ENCODE peak calls at places on chromosomes 1 and 21, in six cellular contexts. W is PC-3, Z is endothelial cell of umbilical vein, K is neural progenitor cell, H is astrocyte, G is SK-N-SH. E is an unnamed sample. For H3K27me3, the result is how much of the 10 kb centered on the place peaks cover.

GRCh38 chr1:87149166-87150065 is 179.3 kb upstream of the LMO4 start:
- DNase-seq in W (peak), Z (no peak), K (no peak), H (peak), G (peak), E (peak)

GRCh38 chr1:228937851-228938247 is 202.6 kb downstream of the RHOU start:
- DNase-seq in W (no peak), Z (no peak), K (peak), H (no peak), G (no peak), E (no peak)

GRCh38 chr1:94068831-94069648 is 51.9 kb downstream of the ABCA4 start:
- DNase-seq in W (peak), Z (peak), K (peak), H (peak), G (no peak), E (no peak)

GRCh38 chr1:110594466-110595076 is 11.6 kb downstream of the KCNA2 start:
- DNase-seq in W (no peak), Z (no peak), K (no peak), H (no peak), G (no peak), E (no peak)

GRCh38 chr1:224308064-224308463 is 21.9 kb downstream of the NVL start:
- DNase-seq in W (no peak), Z (no peak), K (no peak), H (no peak), G (no peak), E (no peak)

GRCh38 chr1:163069142-163069541 is at the start of gene RGS4:
- DNase-seq in W (peak), Z (peak), K (peak), H (peak), G (peak), E (no peak)

GRCh38 chr1:212566522-212567479 is 41.8 kb upstream of the ATF3 start:
- DNase-seq in W (peak), Z (peak), K (no peak), H (peak), G (peak), E (no peak)

GRCh38 chr1:29249170-29249691 is 12.9 kb downstream of the PTPRU start:
- DNase-seq in W (no peak), Z (no peak), K (peak), H (peak), G (peak), E (peak)

GRCh38 chr1:156601122-156601830 is at the start of gene GPATCH4:
- DNase-seq in W (peak), Z (peak), K (peak), H (peak), G (peak), E (peak)

GRCh38 chr1:29498126-29499100 is 262.1 kb downstream of the PTPRU start:
- DNase-seq in W (peak), Z (no peak), K (no peak), H (peak), G (no peak), E (no peak)

GRCh38 chr1:30378991-30379581 is 344.3 kb downstream of the MATN1 start:
- DNase-seq in W (no peak), Z (no peak), K (peak), H (peak), G (peak), E (peak)

GRCh38 chr1:7379445-7379971 is 391.6 kb upstream of the VAMP3 start:
- DNase-seq in W (peak), Z (peak), K (peak), H (peak), G (no peak), E (no peak)

GRCh38 chr1:55217226-55217996 is 2.2 kb upstream of the USP24 start:
- DNase-seq in W (peak), Z (peak), K (no peak), H (no peak), G (no peak), E (no peak)

GRCh38 chr1:236301958-236302335 is 20.2 kb upstream of the ERO1B start:
- DNase-seq in W (no peak), Z (no peak), K (no peak), H (no peak), G (no peak), E (no peak)

GRCh38 chr1:205600085-205600484 is 31.7 kb downstream of the ELK4 start:
- DNase-seq in W (peak), Z (peak), K (no peak), H (peak), G (no peak), E (peak)

GRCh38 chr1:94071391-94071790 is 49.6 kb downstream of the ABCA4 start:
- DNase-seq in W (no peak), Z (no peak), K (no peak), H (no peak), G (peak), E (no peak)

GRCh38 chr1:51519048-51519856 is at the start of gene EPS15:
- DNase-seq in W (peak), Z (peak), K (peak), H (peak), G (peak), E (peak)

GRCh38 chr21:34684174-34684876 is 15.5 kb downstream of the CLIC6 start:
- DNase-seq in W (no peak), Z (no peak), K (no peak), H (no peak), G (no peak), E (peak)

GRCh38 chr1:35544976-35545375 is 12.2 kb downstream of the KIAA0319L start:
- DNase-seq in W (peak), Z (no peak), K (peak), H (no peak), G (peak), E (no peak)

GRCh38 chr1:220371324-220371723 is 99.1 kb upstream of the RAB3GAP2 start:
- DNase-seq in W (peak), Z (no peak), K (peak), H (no peak), G (no peak), E (no peak)

DNA sequence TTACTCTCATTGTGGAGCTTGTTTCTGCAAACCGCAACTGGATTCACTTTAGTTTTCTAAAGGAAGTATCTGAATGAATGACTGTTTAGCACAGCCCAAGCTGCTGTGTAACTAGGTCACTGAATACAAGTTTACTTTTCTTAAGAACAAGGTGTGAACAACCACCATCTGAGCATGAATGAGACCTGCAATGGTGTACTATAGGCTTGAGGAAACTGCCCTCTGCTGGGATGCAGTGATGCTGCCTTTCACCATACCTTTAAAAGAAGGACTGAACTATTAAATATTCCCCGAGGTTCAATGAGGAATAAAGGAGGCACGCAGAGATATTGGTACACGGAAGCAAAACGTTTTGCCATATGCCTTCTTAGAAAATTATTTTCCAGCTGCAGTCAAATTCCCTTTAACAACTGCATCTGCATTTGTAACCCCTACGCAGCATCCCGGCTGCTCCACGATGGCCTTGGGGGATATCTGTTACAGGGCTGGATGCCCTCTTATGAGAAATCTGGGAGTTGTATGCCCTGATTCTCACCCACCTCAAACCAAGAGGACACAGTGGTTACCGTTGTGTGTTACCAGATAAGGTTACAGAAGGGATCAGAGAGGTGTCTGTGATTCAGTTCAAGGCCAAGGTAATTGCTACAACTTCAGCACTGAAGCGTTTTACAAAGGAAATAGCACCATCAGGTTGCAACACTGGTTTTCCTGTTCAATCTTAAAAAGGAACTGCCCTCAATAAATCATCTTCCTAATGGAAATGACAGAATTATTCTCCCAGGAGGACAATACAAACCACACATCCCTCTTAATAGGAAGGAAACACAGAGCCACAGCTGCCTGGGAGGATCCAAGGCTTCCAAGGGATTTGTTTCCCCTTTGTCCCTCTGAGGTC is 470.5 kb downstream of the LTN1 start:
- DNase-seq in W (peak), Z (peak), K (peak), H (no peak), G (peak), E (peak)
- TF ChIP-seq CTCF in W (peak), Z (peak), K (peak), H (peak), G (peak), E (peak)

DNA sequence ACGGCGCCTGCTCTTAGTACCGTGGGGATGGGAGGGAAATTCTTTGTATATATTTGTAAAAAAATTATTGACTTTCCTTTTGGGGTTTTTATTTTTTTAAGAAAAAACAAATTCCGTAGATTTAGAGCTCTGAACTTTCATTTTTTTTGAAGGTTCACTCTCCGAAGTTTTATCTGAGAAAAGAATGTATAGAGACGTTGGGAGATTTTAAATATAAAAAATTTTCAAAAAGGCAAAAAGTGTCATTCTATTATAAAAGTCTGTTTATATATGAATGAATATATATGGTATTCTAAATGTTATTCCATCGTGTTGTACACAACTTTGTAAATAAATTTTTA is 2.4 kb downstream of the FOXD3 start:
- DNase-seq in W (no peak), Z (no peak), K (no peak), H (no peak), G (no peak), E (no peak)
- H2AFZ ChIP-seq in W (no peak), Z (no peak), K (no peak), H (no peak), G (no peak), E (no peak)

GRCh38 chr1:63319069-63320023 is 3.0 kb upstream of the FOXD3 start:
- DNase-seq in W (no peak), Z (no peak), K (peak), H (no peak), G (peak), E (peak)

GRCh38 chr1:63321788-63322247 is 549 bp upstream of the FOXD3 start:
- DNase-seq in W (peak), Z (no peak), K (peak), H (no peak), G (no peak), E (peak)

GRCh38 chr1:63321061-63321787 is 1.1 kb upstream of the FOXD3 start:
- DNase-seq in W (no peak), Z (no peak), K (peak), H (no peak), G (peak), E (peak)

GRCh38 chr1:63318255-63319068 is 3.9 kb upstream of the FOXD3 start:
- DNase-seq in W (no peak), Z (no peak), K (peak), H (no peak), G (peak), E (peak)

DNA sequence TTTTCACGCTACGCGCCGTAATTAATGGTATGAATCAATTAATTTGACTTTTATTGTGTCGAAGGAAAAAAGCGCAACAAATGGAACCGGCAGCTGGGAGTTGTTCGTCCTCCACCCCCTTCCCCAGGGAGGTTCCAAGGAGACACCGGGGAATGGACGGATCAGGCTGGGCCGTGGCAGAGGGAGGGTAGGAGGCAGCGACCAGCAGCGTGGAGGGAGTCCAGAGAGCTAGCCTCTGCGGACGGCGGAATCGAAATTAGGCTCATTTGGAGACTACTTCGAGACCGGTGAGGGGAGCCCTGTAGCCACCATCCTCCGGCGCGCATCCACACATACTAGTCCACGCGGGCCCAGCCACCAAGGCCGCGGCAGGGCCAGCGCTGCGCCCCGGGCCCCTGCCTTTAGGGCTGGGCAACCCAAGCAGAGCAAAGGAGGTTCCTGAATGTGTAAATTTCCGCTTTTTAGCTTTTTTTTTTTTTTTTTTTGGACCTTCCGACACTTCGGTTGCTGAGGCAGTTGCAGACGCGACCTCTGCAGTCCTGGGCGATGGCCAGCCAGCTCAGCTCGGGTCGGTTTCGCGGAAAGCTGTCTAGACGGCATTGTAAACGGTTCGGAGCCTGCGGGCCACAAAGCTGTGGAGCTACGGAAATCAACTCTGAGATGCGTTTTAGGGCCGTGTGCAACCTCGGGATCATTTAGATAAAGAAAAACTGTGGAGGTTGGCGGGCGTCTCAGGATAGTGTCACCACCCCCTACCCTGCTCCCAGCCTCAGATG is 2.2 kb upstream of the FOXD3 start:
- DNase-seq in W (no peak), Z (no peak), K (peak), H (no peak), G (peak), E (peak)
- H3K27me3 ChIP-seq in W (under half), Z (half or more), K (half or more), H (half or more), G (half or more), E (half or more)

DNA sequence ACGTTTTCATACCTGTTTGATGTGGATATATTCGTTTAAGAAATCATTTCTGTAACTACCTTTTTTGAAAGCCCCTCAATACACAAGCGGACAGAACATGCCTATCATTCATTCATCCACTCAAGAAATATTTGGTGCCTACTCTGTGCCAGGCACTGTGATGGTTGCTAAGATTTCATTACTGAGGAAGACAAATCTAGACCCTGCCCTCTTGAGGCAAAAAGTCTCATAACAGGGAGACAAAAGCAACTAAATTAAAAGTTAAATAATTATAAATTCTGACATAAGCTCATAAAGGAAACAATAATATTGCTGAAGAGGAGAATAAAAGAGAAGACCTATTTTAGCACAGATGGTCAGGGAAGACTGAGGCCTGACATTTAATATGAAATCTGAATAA is 203.5 kb upstream of the ZNHIT6 start:
- DNase-seq in W (peak), Z (peak), K (peak), H (no peak), G (no peak), E (no peak)
- TF ChIP-seq CTCF in W (peak), Z (no peak), K (peak), H (peak), G (peak), E (peak)

GRCh38 chr1:102655034-102655433 is 453.3 kb downstream of the COL11A1 start:
- DNase-seq in W (no peak), Z (no peak), K (no peak), H (no peak), G (no peak), E (no peak)
- H2AFZ ChIP-seq in W (peak), Z (no peak), K (no peak), H (no peak), G (no peak), E (no peak)

GRCh38 chr21:33069994-33070811 is at the start of gene OLIG1:
- DNase-seq in W (peak), Z (peak), K (peak), H (peak), G (peak), E (peak)
- H3K27me3 ChIP-seq in W (half or more), Z (half or more), K (half or more), H (half or more), G (half or more), E (half or more)

E was measured in osteoblast.